ENCODE peak calls at places on chromosomes 2 and 18, in five cellular contexts. One of them, this sample, is unnamed.

GRCh38 chr2:36478332-36478738 is 119.6 kb downstream of the FEZ2 start:
- DNase-seq in T-helper 9 cell: no peak
- DNase-seq in effector CD4-positive, alpha-beta T cell: no peak
- DNase-seq in activated CD4-positive, alpha-beta T cell treated with anti-CD3 and anti-CD28 coated beads, Interleukin-2, amount 50 U/mL, for 4 hours: no peak
- DNase-seq in stimulated activated CD8-positive, alpha-beta memory T cell treated with anti-CD3 and anti-CD28 coated beads, Interleukin-2, amount 100 ng/mL, for 48 hours: no peak
- DNase-seq in this sample: no peak

GRCh38 chr2:128305555-128306080 is 13.1 kb downstream of the HS6ST1 start:
- DNase-seq in T-helper 9 cell: no peak
- DNase-seq in effector CD4-positive, alpha-beta T cell: no peak
- DNase-seq in activated CD4-positive, alpha-beta T cell treated with anti-CD3 and anti-CD28 coated beads, Interleukin-2, amount 50 U/mL, for 4 hours: no peak
- DNase-seq in stimulated activated CD8-positive, alpha-beta memory T cell treated with anti-CD3 and anti-CD28 coated beads, Interleukin-2, amount 100 ng/mL, for 48 hours: no peak
- DNase-seq in this sample: no peak

GRCh38 chr2:323035-323434 is 35.1 kb upstream of the ALKAL2 start:
- DNase-seq in T-helper 9 cell: no peak
- DNase-seq in effector CD4-positive, alpha-beta T cell: no peak
- DNase-seq in activated CD4-positive, alpha-beta T cell treated with anti-CD3 and anti-CD28 coated beads, Interleukin-2, amount 50 U/mL, for 4 hours: no peak
- DNase-seq in stimulated activated CD8-positive, alpha-beta memory T cell treated with anti-CD3 and anti-CD28 coated beads, Interleukin-2, amount 100 ng/mL, for 48 hours: no peak
- DNase-seq in this sample: no peak

GRCh38 chr18:42976869-42977268 is 138.6 kb downstream of the RIT2 start:
- DNase-seq in T-helper 9 cell: no peak
- DNase-seq in effector CD4-positive, alpha-beta T cell: no peak
- DNase-seq in activated CD4-positive, alpha-beta T cell treated with anti-CD3 and anti-CD28 coated beads, Interleukin-2, amount 50 U/mL, for 4 hours: no peak
- DNase-seq in stimulated activated CD8-positive, alpha-beta memory T cell treated with anti-CD3 and anti-CD28 coated beads, Interleukin-2, amount 100 ng/mL, for 48 hours: no peak
- DNase-seq in this sample: no peak

GRCh38 chr2:55518846-55519167 is 711 bp upstream of the CFAP36 start:
- DNase-seq in T-helper 9 cell: no peak
- DNase-seq in effector CD4-positive, alpha-beta T cell: no peak
- DNase-seq in activated CD4-positive, alpha-beta T cell treated with anti-CD3 and anti-CD28 coated beads, Interleukin-2, amount 50 U/mL, for 4 hours: peak; percentile 4
- DNase-seq in stimulated activated CD8-positive, alpha-beta memory T cell treated with anti-CD3 and anti-CD28 coated beads, Interleukin-2, amount 100 ng/mL, for 48 hours: no peak
- DNase-seq in this sample: no peak

GRCh38 chr2:129135017-129135416 is 816.3 kb upstream of the HS6ST1 start:
- DNase-seq in T-helper 9 cell: no peak
- DNase-seq in effector CD4-positive, alpha-beta T cell: no peak
- DNase-seq in activated CD4-positive, alpha-beta T cell treated with anti-CD3 and anti-CD28 coated beads, Interleukin-2, amount 50 U/mL, for 4 hours: no peak
- DNase-seq in stimulated activated CD8-positive, alpha-beta memory T cell treated with anti-CD3 and anti-CD28 coated beads, Interleukin-2, amount 100 ng/mL, for 48 hours: no peak
- DNase-seq in this sample: no peak

GRCh38 chr2:19847486-19847885 is 54.3 kb downstream of the TTC32 start:
- DNase-seq in T-helper 9 cell: no peak
- DNase-seq in effector CD4-positive, alpha-beta T cell: no peak
- DNase-seq in activated CD4-positive, alpha-beta T cell treated with anti-CD3 and anti-CD28 coated beads, Interleukin-2, amount 50 U/mL, for 4 hours: no peak
- DNase-seq in stimulated activated CD8-positive, alpha-beta memory T cell treated with anti-CD3 and anti-CD28 coated beads, Interleukin-2, amount 100 ng/mL, for 48 hours: no peak
- DNase-seq in this sample: no peak

GRCh38 chr2:233915133-233915532 is 2.0 kb upstream of the TRPM8 start:
- DNase-seq in T-helper 9 cell: no peak
- DNase-seq in effector CD4-positive, alpha-beta T cell: no peak
- DNase-seq in activated CD4-positive, alpha-beta T cell treated with anti-CD3 and anti-CD28 coated beads, Interleukin-2, amount 50 U/mL, for 4 hours: no peak
- DNase-seq in stimulated activated CD8-positive, alpha-beta memory T cell treated with anti-CD3 and anti-CD28 coated beads, Interleukin-2, amount 100 ng/mL, for 48 hours: no peak
- DNase-seq in this sample: no peak

GRCh38 chr2:121887513-121888188 is 132.2 kb downstream of the TSN start:
- DNase-seq in T-helper 9 cell: no peak
- DNase-seq in effector CD4-positive, alpha-beta T cell: no peak
- DNase-seq in activated CD4-positive, alpha-beta T cell treated with anti-CD3 and anti-CD28 coated beads, Interleukin-2, amount 50 U/mL, for 4 hours: no peak
- DNase-seq in stimulated activated CD8-positive, alpha-beta memory T cell treated with anti-CD3 and anti-CD28 coated beads, Interleukin-2, amount 100 ng/mL, for 48 hours: no peak
- DNase-seq in this sample: no peak

GRCh38 chr2:44884677-44885076 is 56.8 kb upstream of the SIX3 start:
- DNase-seq in T-helper 9 cell: no peak
- DNase-seq in effector CD4-positive, alpha-beta T cell: no peak
- DNase-seq in activated CD4-positive, alpha-beta T cell treated with anti-CD3 and anti-CD28 coated beads, Interleukin-2, amount 50 U/mL, for 4 hours: no peak
- DNase-seq in stimulated activated CD8-positive, alpha-beta memory T cell treated with anti-CD3 and anti-CD28 coated beads, Interleukin-2, amount 100 ng/mL, for 48 hours: no peak
- DNase-seq in this sample: no peak

GRCh38 chr2:44126106-44126797 is 42.4 kb upstream of the PPM1B start:
- DNase-seq in T-helper 9 cell: no peak
- DNase-seq in effector CD4-positive, alpha-beta T cell: no peak
- DNase-seq in activated CD4-positive, alpha-beta T cell treated with anti-CD3 and anti-CD28 coated beads, Interleukin-2, amount 50 U/mL, for 4 hours: no peak
- DNase-seq in stimulated activated CD8-positive, alpha-beta memory T cell treated with anti-CD3 and anti-CD28 coated beads, Interleukin-2, amount 100 ng/mL, for 48 hours: no peak
- DNase-seq in this sample: no peak

GRCh38 chr2:16625201-16625729 is 40.4 kb downstream of the CYRIA start:
- DNase-seq in T-helper 9 cell: no peak
- DNase-seq in effector CD4-positive, alpha-beta T cell: no peak
- DNase-seq in activated CD4-positive, alpha-beta T cell treated with anti-CD3 and anti-CD28 coated beads, Interleukin-2, amount 50 U/mL, for 4 hours: no peak
- DNase-seq in stimulated activated CD8-positive, alpha-beta memory T cell treated with anti-CD3 and anti-CD28 coated beads, Interleukin-2, amount 100 ng/mL, for 48 hours: no peak
- DNase-seq in this sample: no peak

GRCh38 chr2:172230783-172231446 is 128.2 kb upstream of the DLX2 start:
- DNase-seq in T-helper 9 cell: no peak
- DNase-seq in effector CD4-positive, alpha-beta T cell: no peak
- DNase-seq in activated CD4-positive, alpha-beta T cell treated with anti-CD3 and anti-CD28 coated beads, Interleukin-2, amount 50 U/mL, for 4 hours: no peak
- DNase-seq in stimulated activated CD8-positive, alpha-beta memory T cell treated with anti-CD3 and anti-CD28 coated beads, Interleukin-2, amount 100 ng/mL, for 48 hours: no peak
- DNase-seq in this sample: no peak

GRCh38 chr2:240124651-240125030 is 11.5 kb downstream of the COPS9 start:
- DNase-seq in T-helper 9 cell: no peak
- DNase-seq in effector CD4-positive, alpha-beta T cell: no peak
- DNase-seq in activated CD4-positive, alpha-beta T cell treated with anti-CD3 and anti-CD28 coated beads, Interleukin-2, amount 50 U/mL, for 4 hours: no peak
- DNase-seq in stimulated activated CD8-positive, alpha-beta memory T cell treated with anti-CD3 and anti-CD28 coated beads, Interleukin-2, amount 100 ng/mL, for 48 hours: no peak
- DNase-seq in this sample: no peak

GRCh38 chr2:128472789-128473174 is 154.1 kb upstream of the HS6ST1 start:
- DNase-seq in T-helper 9 cell: no peak
- DNase-seq in effector CD4-positive, alpha-beta T cell: no peak
- DNase-seq in activated CD4-positive, alpha-beta T cell treated with anti-CD3 and anti-CD28 coated beads, Interleukin-2, amount 50 U/mL, for 4 hours: no peak
- DNase-seq in stimulated activated CD8-positive, alpha-beta memory T cell treated with anti-CD3 and anti-CD28 coated beads, Interleukin-2, amount 100 ng/mL, for 48 hours: no peak
- DNase-seq in this sample: no peak

GRCh38 chr2:174247474-174248186 is 702 bp downstream of the OLA1 start:
- DNase-seq in T-helper 9 cell: no peak
- DNase-seq in effector CD4-positive, alpha-beta T cell: no peak
- DNase-seq in activated CD4-positive, alpha-beta T cell treated with anti-CD3 and anti-CD28 coated beads, Interleukin-2, amount 50 U/mL, for 4 hours: no peak
- DNase-seq in stimulated activated CD8-positive, alpha-beta memory T cell treated with anti-CD3 and anti-CD28 coated beads, Interleukin-2, amount 100 ng/mL, for 48 hours: no peak
- DNase-seq in this sample: no peak

GRCh38 chr2:235358981-235359471 is 134.8 kb upstream of the AGAP1 start:
- DNase-seq in T-helper 9 cell: no peak
- DNase-seq in effector CD4-positive, alpha-beta T cell: no peak
- DNase-seq in activated CD4-positive, alpha-beta T cell treated with anti-CD3 and anti-CD28 coated beads, Interleukin-2, amount 50 U/mL, for 4 hours: no peak
- DNase-seq in stimulated activated CD8-positive, alpha-beta memory T cell treated with anti-CD3 and anti-CD28 coated beads, Interleukin-2, amount 100 ng/mL, for 48 hours: no peak
- DNase-seq in this sample: no peak

GRCh38 chr2:128473175-128474013 is 154.7 kb upstream of the HS6ST1 start:
- DNase-seq in T-helper 9 cell: no peak
- DNase-seq in effector CD4-positive, alpha-beta T cell: no peak
- DNase-seq in activated CD4-positive, alpha-beta T cell treated with anti-CD3 and anti-CD28 coated beads, Interleukin-2, amount 50 U/mL, for 4 hours: no peak
- DNase-seq in stimulated activated CD8-positive, alpha-beta memory T cell treated with anti-CD3 and anti-CD28 coated beads, Interleukin-2, amount 100 ng/mL, for 48 hours: peak; percentile 55
- DNase-seq in this sample: no peak

GRCh38 chr18:50507120-50507590 is 52.7 kb upstream of the MAPK4 start:
- DNase-seq in T-helper 9 cell: no peak
- DNase-seq in effector CD4-positive, alpha-beta T cell: no peak
- DNase-seq in activated CD4-positive, alpha-beta T cell treated with anti-CD3 and anti-CD28 coated beads, Interleukin-2, amount 50 U/mL, for 4 hours: no peak
- DNase-seq in stimulated activated CD8-positive, alpha-beta memory T cell treated with anti-CD3 and anti-CD28 coated beads, Interleukin-2, amount 100 ng/mL, for 48 hours: no peak
- DNase-seq in this sample: peak; percentile 21

GRCh38 chr2:8525582-8526402 is 156.1 kb upstream of the ID2 start:
- DNase-seq in T-helper 9 cell: no peak
- DNase-seq in effector CD4-positive, alpha-beta T cell: no peak
- DNase-seq in activated CD4-positive, alpha-beta T cell treated with anti-CD3 and anti-CD28 coated beads, Interleukin-2, amount 50 U/mL, for 4 hours: no peak
- DNase-seq in stimulated activated CD8-positive, alpha-beta memory T cell treated with anti-CD3 and anti-CD28 coated beads, Interleukin-2, amount 100 ng/mL, for 48 hours: no peak
- DNase-seq in this sample: peak; percentile 61

GRCh38 chr2:170813611-170814550 is 2.8 kb upstream of the GAD1 start:
- DNase-seq in T-helper 9 cell: no peak
- DNase-seq in effector CD4-positive, alpha-beta T cell: no peak
- DNase-seq in activated CD4-positive, alpha-beta T cell treated with anti-CD3 and anti-CD28 coated beads, Interleukin-2, amount 50 U/mL, for 4 hours: no peak
- DNase-seq in stimulated activated CD8-positive, alpha-beta memory T cell treated with anti-CD3 and anti-CD28 coated beads, Interleukin-2, amount 100 ng/mL, for 48 hours: no peak
- DNase-seq in this sample: no peak

GRCh38 chr2:46538393-46538792 is 59.0 kb downstream of the TMEM247 start:
- DNase-seq in T-helper 9 cell: no peak
- DNase-seq in effector CD4-positive, alpha-beta T cell: no peak
- DNase-seq in activated CD4-positive, alpha-beta T cell treated with anti-CD3 and anti-CD28 coated beads, Interleukin-2, amount 50 U/mL, for 4 hours: no peak
- DNase-seq in stimulated activated CD8-positive, alpha-beta memory T cell treated with anti-CD3 and anti-CD28 coated beads, Interleukin-2, amount 100 ng/mL, for 48 hours: no peak
- DNase-seq in this sample: peak; percentile 66

GRCh38 chr2:109480486-109481195 is 133.1 kb downstream of the SEPTIN10 start:
- DNase-seq in T-helper 9 cell: no peak
- DNase-seq in effector CD4-positive, alpha-beta T cell: no peak
- DNase-seq in activated CD4-positive, alpha-beta T cell treated with anti-CD3 and anti-CD28 coated beads, Interleukin-2, amount 50 U/mL, for 4 hours: no peak
- DNase-seq in stimulated activated CD8-positive, alpha-beta memory T cell treated with anti-CD3 and anti-CD28 coated beads, Interleukin-2, amount 100 ng/mL, for 48 hours: no peak
- DNase-seq in this sample: no peak

GRCh38 chr18:44740000-44740399 is 59.3 kb downstream of the SETBP1 start:
- DNase-seq in T-helper 9 cell: no peak
- DNase-seq in effector CD4-positive, alpha-beta T cell: no peak
- DNase-seq in activated CD4-positive, alpha-beta T cell treated with anti-CD3 and anti-CD28 coated beads, Interleukin-2, amount 50 U/mL, for 4 hours: no peak
- DNase-seq in stimulated activated CD8-positive, alpha-beta memory T cell treated with anti-CD3 and anti-CD28 coated beads, Interleukin-2, amount 100 ng/mL, for 48 hours: no peak
- DNase-seq in this sample: no peak

GRCh38 chr2:46381263-46381849 is 84.1 kb downstream of the EPAS1 start:
- DNase-seq in T-helper 9 cell: no peak
- DNase-seq in effector CD4-positive, alpha-beta T cell: no peak
- DNase-seq in activated CD4-positive, alpha-beta T cell treated with anti-CD3 and anti-CD28 coated beads, Interleukin-2, amount 50 U/mL, for 4 hours: no peak
- DNase-seq in stimulated activated CD8-positive, alpha-beta memory T cell treated with anti-CD3 and anti-CD28 coated beads, Interleukin-2, amount 100 ng/mL, for 48 hours: no peak
- DNase-seq in this sample: no peak